ENCODE peak calls at places on chromosome 13, in ten cellular contexts. One of them, this sample, is unnamed.

GRCh38 chr13:50171585-50172282 is 156.5 kb downstream of the KCNRG start:
- DNase-seq in stimulated activated CD4-positive, alpha-beta T cell treated with anti-CD3 and anti-CD28 coated beads, Interleukin-2, amount 100 ng/mL, for 24 hours: no peak
- DNase-seq in left cardiac atrium: no peak
- DNase-seq in left lung: no peak
- DNase-seq in HCT116: no peak
- DNase-seq in ELF-1: no peak
- DNase-seq in spleen: no peak
- DNase-seq in tibial nerve: no peak
- DNase-seq in aorta: no peak
- DNase-seq in fibroblast of pulmonary artery: no peak
- DNase-seq in this sample: no peak

GRCh38 chr13:113646921-113647340 is 11.1 kb downstream of the ATP4B start:
- DNase-seq in stimulated activated CD4-positive, alpha-beta T cell treated with anti-CD3 and anti-CD28 coated beads, Interleukin-2, amount 100 ng/mL, for 24 hours: no peak
- DNase-seq in left cardiac atrium: no peak
- DNase-seq in left lung: no peak
- DNase-seq in HCT116: no peak
- DNase-seq in ELF-1: no peak
- DNase-seq in spleen: peak; percentile 74
- DNase-seq in tibial nerve: peak; percentile 5
- DNase-seq in aorta: peak; percentile 40
- DNase-seq in fibroblast of pulmonary artery: no peak
- DNase-seq in this sample: no peak

GRCh38 chr13:37118002-37118401 is 12.5 kb upstream of the CSNK1A1L start:
- DNase-seq in stimulated activated CD4-positive, alpha-beta T cell treated with anti-CD3 and anti-CD28 coated beads, Interleukin-2, amount 100 ng/mL, for 24 hours: no peak
- DNase-seq in left cardiac atrium: peak; percentile 63
- DNase-seq in left lung: no peak
- DNase-seq in HCT116: no peak
- DNase-seq in ELF-1: peak; percentile 4
- DNase-seq in spleen: no peak
- DNase-seq in tibial nerve: no peak
- DNase-seq in aorta: no peak
- DNase-seq in fibroblast of pulmonary artery: no peak
- DNase-seq in this sample: no peak

GRCh38 chr13:94569615-94570014 is 26.3 kb downstream of the TGDS start:
- DNase-seq in stimulated activated CD4-positive, alpha-beta T cell treated with anti-CD3 and anti-CD28 coated beads, Interleukin-2, amount 100 ng/mL, for 24 hours: no peak
- DNase-seq in left cardiac atrium: no peak
- DNase-seq in left lung: no peak
- DNase-seq in HCT116: no peak
- DNase-seq in ELF-1: no peak
- DNase-seq in spleen: no peak
- DNase-seq in tibial nerve: no peak
- DNase-seq in aorta: no peak
- DNase-seq in fibroblast of pulmonary artery: no peak
- DNase-seq in this sample: no peak

GRCh38 chr13:30796132-30796832 is 60.9 kb downstream of the ALOX5AP start:
- DNase-seq in stimulated activated CD4-positive, alpha-beta T cell treated with anti-CD3 and anti-CD28 coated beads, Interleukin-2, amount 100 ng/mL, for 24 hours: no peak
- DNase-seq in left cardiac atrium: no peak
- DNase-seq in left lung: no peak
- DNase-seq in HCT116: no peak
- DNase-seq in ELF-1: no peak
- DNase-seq in spleen: no peak
- DNase-seq in tibial nerve: no peak
- DNase-seq in aorta: no peak
- DNase-seq in fibroblast of pulmonary artery: peak; percentile 59
- DNase-seq in this sample: no peak

GRCh38 chr13:99949657-99950413 is 21.7 kb downstream of the ZIC5 start:
- DNase-seq in stimulated activated CD4-positive, alpha-beta T cell treated with anti-CD3 and anti-CD28 coated beads, Interleukin-2, amount 100 ng/mL, for 24 hours: no peak
- DNase-seq in left cardiac atrium: no peak
- DNase-seq in left lung: no peak
- DNase-seq in HCT116: no peak
- DNase-seq in ELF-1: no peak
- DNase-seq in spleen: no peak
- DNase-seq in tibial nerve: no peak
- DNase-seq in aorta: no peak
- DNase-seq in fibroblast of pulmonary artery: no peak
- DNase-seq in this sample: no peak

GRCh38 chr13:111865826-111866225 is 201.1 kb upstream of the SOX1 start:
- DNase-seq in stimulated activated CD4-positive, alpha-beta T cell treated with anti-CD3 and anti-CD28 coated beads, Interleukin-2, amount 100 ng/mL, for 24 hours: no peak
- DNase-seq in left cardiac atrium: no peak
- DNase-seq in left lung: peak; percentile 55
- DNase-seq in HCT116: no peak
- DNase-seq in ELF-1: no peak
- DNase-seq in spleen: no peak
- DNase-seq in tibial nerve: no peak
- DNase-seq in aorta: no peak
- DNase-seq in fibroblast of pulmonary artery: no peak
- DNase-seq in this sample: no peak

GRCh38 chr13:93476175-93476574 is 249.6 kb downstream of the GPC6 start:
- DNase-seq in stimulated activated CD4-positive, alpha-beta T cell treated with anti-CD3 and anti-CD28 coated beads, Interleukin-2, amount 100 ng/mL, for 24 hours: no peak
- DNase-seq in left cardiac atrium: no peak
- DNase-seq in left lung: no peak
- DNase-seq in HCT116: no peak
- DNase-seq in ELF-1: peak; percentile 26
- DNase-seq in spleen: no peak
- DNase-seq in tibial nerve: no peak
- DNase-seq in aorta: no peak
- DNase-seq in fibroblast of pulmonary artery: peak; percentile 65
- DNase-seq in this sample: no peak

GRCh38 chr13:73741111-73741510 is 393.1 kb downstream of the KLF12 start:
- DNase-seq in stimulated activated CD4-positive, alpha-beta T cell treated with anti-CD3 and anti-CD28 coated beads, Interleukin-2, amount 100 ng/mL, for 24 hours: no peak
- DNase-seq in left cardiac atrium: no peak
- DNase-seq in left lung: no peak
- DNase-seq in HCT116: no peak
- DNase-seq in ELF-1: no peak
- DNase-seq in spleen: no peak
- DNase-seq in tibial nerve: no peak
- DNase-seq in aorta: no peak
- DNase-seq in fibroblast of pulmonary artery: peak; percentile 11
- DNase-seq in this sample: no peak

This sample was measured in pancreas.